ENCODE peak calls at places on chromosomes 4 and X, in ten cellular contexts. A, W, Q, K, I, O, U, V, L and D are unnamed samples.

GRCh38 chr4:45663495-45664148 is 460.2 kb downstream of the GABRG1 start:
- DNase-seq in U (no peak), A (no peak), V (no peak), O (no peak), Q (no peak), I (no peak), L (no peak), W (no peak), K (no peak), D (no peak)

GRCh38 chr4:168724960-168725359 is 228.1 kb downstream of the PALLD start:
- DNase-seq in I (no peak), L (peak), Q (no peak), O (no peak), A (peak), W (no peak), K (no peak), V (no peak), U (no peak), D (no peak)

GRCh38 chr4:8664976-8665375 is 72.4 kb downstream of the CPZ start:
- DNase-seq in V (no peak), U (no peak), Q (no peak), K (no peak), I (no peak), A (no peak), W (no peak), O (no peak), L (no peak), D (no peak)

GRCh38 chr4:6987566-6987920 is 55.6 kb upstream of the TADA2B start:
- DNase-seq in O (no peak), I (no peak), A (peak), K (no peak), V (no peak), W (no peak), U (peak), Q (no peak), L (no peak), D (no peak)

GRCh38 chr4:1009647-1010521 is 1.5 kb upstream of the FGFRL1 start:
- DNase-seq in L (peak), O (peak), K (no peak), I (peak), U (peak), Q (peak), V (no peak), W (peak), A (peak), D (no peak)

GRCh38 chr4:81213671-81214070 is 1.4 kb downstream of the PRKG2 start:
- DNase-seq in V (no peak), O (no peak), K (no peak), I (no peak), Q (no peak), A (no peak), U (no peak), W (no peak), L (no peak), D (no peak)

GRCh38 chr4:188658958-188659522 is 519.8 kb downstream of the TRIML1 start:
- DNase-seq in K (no peak), L (no peak), U (no peak), O (no peak), V (no peak), A (no peak), Q (no peak), I (no peak), W (no peak), D (no peak)

GRCh38 chr4:101349346-101350064 is 2.2 kb upstream of the PPP3CA start:
- DNase-seq in A (peak), O (peak), W (no peak), U (peak), V (no peak), L (no peak), Q (peak), K (no peak), I (no peak), D (no peak)

GRCh38 chr4:87116230-87116629 is 104.2 kb downstream of the KLHL8 start:
- DNase-seq in A (peak), W (no peak), K (no peak), L (no peak), Q (no peak), U (no peak), O (no peak), I (no peak), V (no peak), D (no peak)

GRCh38 chr4:163701915-163702314 is 207.4 kb downstream of the TMA16 start:
- DNase-seq in U (peak), I (no peak), V (no peak), K (no peak), L (peak), A (no peak), W (no peak), O (no peak), Q (no peak), D (peak)

GRCh38 chr4:34850983-34851382 is 1393.3 kb downstream of the ARAP2 start:
- DNase-seq in V (no peak), L (no peak), I (no peak), O (no peak), U (no peak), W (no peak), Q (no peak), K (no peak), A (no peak), D (no peak)

GRCh38 chrX:27966955-27967354 is 14.3 kb downstream of the DCAF8L1 start:
- DNase-seq in U (peak), Q (no peak), W (no peak), V (no peak), A (peak), L (no peak), K (peak), I (no peak), O (peak), D (no peak)

GRCh38 chrX:39935414-39936064 is 162.2 kb downstream of the BCOR start:
- DNase-seq in Q (no peak), W (no peak), O (no peak), V (no peak), A (no peak), K (no peak), U (no peak), I (no peak), L (no peak), D (no peak)

GRCh38 chr4:726816-727215 is 21.2 kb downstream of the PCGF3 start:
- DNase-seq in W (no peak), O (no peak), I (no peak), Q (no peak), L (no peak), K (no peak), U (no peak), V (no peak), A (peak), D (no peak)

GRCh38 chr4:186765138-186765537 is 41.5 kb upstream of the FAT1 start:
- DNase-seq in V (no peak), O (peak), A (peak), L (no peak), U (peak), K (no peak), I (no peak), Q (no peak), W (no peak), D (no peak)

GRCh38 chrX:32195611-32196010 is 1015.7 kb downstream of the DMD start:
- DNase-seq in A (no peak), L (no peak), I (no peak), V (no peak), U (no peak), K (no peak), Q (no peak), W (no peak), O (no peak), D (no peak)

GRCh38 chrX:87337267-87337666 is 180.3 kb upstream of the KLHL4 start:
- DNase-seq in K (no peak), O (no peak), L (no peak), Q (no peak), U (no peak), A (no peak), W (no peak), V (no peak), I (no peak), D (no peak)

GRCh38 chr4:6383929-6384328 is 88.5 kb downstream of the PPP2R2C start:
- DNase-seq in O (no peak), A (no peak), K (no peak), I (no peak), U (no peak), V (no peak), W (no peak), L (no peak), Q (no peak), D (no peak)

GRCh38 chr4:139200506-139200905 is 23.5 kb upstream of the ELF2 start:
- DNase-seq in I (no peak), Q (no peak), K (no peak), L (no peak), V (no peak), O (no peak), U (no peak), A (no peak), W (no peak), D (no peak)

GRCh38 chrX:116409224-116409623 is 27.2 kb upstream of the SLC6A14 start:
- DNase-seq in U (no peak), Q (no peak), V (no peak), A (no peak), O (no peak), K (no peak), I (no peak), L (no peak), W (no peak), D (no peak)

GRCh38 chrX:109624022-109624421 is 950 bp downstream of the KCNE5 start:
- DNase-seq in O (no peak), U (no peak), I (no peak), V (no peak), Q (peak), L (no peak), A (no peak), K (no peak), W (no peak), D (no peak)

GRCh38 chrX:118688935-118689334 is 38.5 kb upstream of the IL13RA1 start:
- DNase-seq in W (no peak), U (no peak), A (no peak), L (no peak), K (no peak), V (no peak), Q (no peak), O (no peak), I (no peak), D (no peak)

GRCh38 chrX:2696698-2697215 is 5.7 kb downstream of the CD99 start:
- DNase-seq in U (peak), V (no peak), Q (no peak), L (peak), W (peak), K (no peak), O (no peak), I (no peak), A (peak), D (peak)

GRCh38 chr4:177441061-177441802 is 1.0 kb downstream of the AGA start:
- DNase-seq in L (peak), O (peak), I (no peak), A (peak), W (peak), Q (peak), K (no peak), V (no peak), U (peak), D (peak)

GRCh38 chrX:53065066-53065465 is 16.5 kb downstream of the GPR173 start:
- DNase-seq in L (no peak), O (no peak), A (no peak), V (no peak), W (no peak), Q (no peak), K (no peak), U (peak), I (no peak), D (no peak)

GRCh38 chr4:83328486-83328885 is 6.2 kb downstream of the HPSE start:
- DNase-seq in Q (no peak), I (no peak), U (no peak), L (no peak), A (no peak), O (no peak), K (no peak), V (no peak), W (peak), D (no peak)

GRCh38 chr4:71229477-71230257 is 109.2 kb upstream of the SLC4A4 start:
- DNase-seq in I (no peak), A (peak), O (peak), Q (peak), V (no peak), K (no peak), U (no peak), L (no peak), W (peak), D (no peak)

GRCh38 chr4:104571341-104571740 is 76.6 kb upstream of the CXXC4 start:
- DNase-seq in W (no peak), I (no peak), V (no peak), K (peak), U (peak), A (no peak), L (no peak), Q (no peak), O (no peak), D (no peak)

GRCh38 chrX:50769389-50770063 is 44.5 kb downstream of the SHROOM4 start:
- DNase-seq in Q (peak), A (no peak), U (peak), V (no peak), K (no peak), W (no peak), O (peak), I (no peak), L (no peak), D (no peak)

GRCh38 chr4:189206953-189207352 is 733.7 kb upstream of the FRG1 start:
- DNase-seq in K (no peak), A (no peak), U (no peak), I (no peak), L (no peak), W (peak), Q (peak), O (no peak), V (no peak), D (no peak)

GRCh38 chr4:8372506-8373070 is 67.9 kb downstream of the ACOX3 start:
- DNase-seq in U (no peak), L (no peak), I (no peak), O (no peak), Q (peak), V (no peak), A (no peak), K (no peak), W (no peak), D (no peak)

GRCh38 chrX:3960952-3961351 is 247.5 kb upstream of the PRKX start:
- DNase-seq in K (no peak), O (no peak), W (no peak), U (no peak), Q (no peak), V (no peak), A (no peak), L (no peak), I (no peak), D (no peak)

GRCh38 chrX:3963980-3964379 is 250.5 kb upstream of the PRKX start:
- DNase-seq in A (no peak), L (no peak), Q (no peak), K (no peak), U (no peak), O (no peak), W (no peak), I (no peak), V (no peak), D (no peak)

DNA sequence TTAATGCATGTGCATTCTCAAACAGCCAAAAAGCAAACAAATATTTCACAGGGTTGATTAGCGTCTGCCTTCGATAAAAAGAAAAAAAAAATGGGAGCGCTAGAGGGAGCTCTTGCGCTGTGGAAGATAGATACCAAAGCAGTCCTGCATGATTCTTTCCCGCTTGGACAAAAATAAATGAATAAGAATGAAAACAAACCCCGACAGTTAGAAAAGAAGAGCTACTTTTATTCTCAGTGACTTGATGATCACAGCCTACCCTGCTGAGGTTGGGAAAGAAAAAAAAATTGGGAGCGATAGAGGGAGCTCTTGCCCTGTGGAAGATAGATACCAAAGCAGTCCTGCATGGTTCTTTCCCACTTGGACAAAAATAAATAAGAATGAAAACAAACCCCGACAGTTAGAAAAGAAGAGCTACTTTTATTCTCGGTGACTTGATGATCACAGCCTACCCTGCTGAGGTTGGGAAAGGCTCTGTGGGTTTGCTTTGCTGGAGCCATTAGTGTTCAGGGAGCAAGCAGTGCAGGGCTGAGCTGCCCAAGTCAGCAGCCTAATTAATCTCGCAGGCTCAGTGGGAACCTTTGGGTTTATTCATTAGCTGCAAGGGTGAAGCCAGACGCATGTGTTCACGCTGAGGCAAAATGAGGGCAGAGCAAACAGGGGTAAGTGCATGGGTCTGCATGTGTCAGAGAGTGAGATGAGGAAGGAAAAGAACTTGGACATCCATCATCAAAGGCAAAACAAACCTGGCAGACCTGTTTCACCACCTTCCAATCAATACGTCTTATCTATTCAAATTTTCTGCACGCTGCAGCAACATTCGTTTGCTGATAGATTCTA is 249.3 kb upstream of the PRKX start:
- DNase-seq in V (no peak), Q (no peak), O (no peak), K (no peak), L (no peak), U (peak), A (no peak), W (peak), I (no peak), D (no peak)
- TF ChIP-seq CTCF in V (no peak), Q (peak), O (peak), K (peak), L (peak), U (peak), A (peak), W (peak), I (peak), D (peak)

DNA sequence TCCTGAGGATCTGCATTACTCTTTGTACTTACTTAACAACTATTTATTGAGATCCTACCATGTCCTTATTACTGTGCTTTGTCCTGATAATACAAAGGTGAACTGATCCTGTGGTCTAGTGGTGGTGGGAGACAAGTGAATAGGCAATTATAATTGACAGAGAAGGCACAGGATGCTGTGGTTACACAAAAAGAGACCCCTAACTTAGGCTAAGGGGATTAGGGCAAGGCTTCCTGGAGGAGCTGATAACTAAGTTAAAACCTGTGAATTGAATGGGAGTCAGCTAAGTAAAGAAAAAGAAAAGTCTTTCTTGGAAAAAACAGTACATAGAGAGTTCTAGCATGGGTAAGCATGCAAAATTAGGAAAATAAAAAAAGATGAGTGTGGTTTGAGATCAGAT is 164.4 kb downstream of the LARP7 start:
- DNase-seq in I (no peak), U (no peak), A (no peak), Q (no peak), K (no peak), W (no peak), V (no peak), O (no peak), L (no peak), D (no peak)
- H3K4me3 ChIP-seq in I (no peak), U (no peak), A (no peak), Q (no peak), K (no peak), W (no peak), V (no peak), O (no peak), L (no peak), D (no peak)

GRCh38 chr4:44448548-44449443 is at the start of gene KCTD8:
- DNase-seq in L (peak), K (peak), A (peak), O (peak), I (no peak), V (peak), Q (peak), U (peak), W (peak), D (peak)

GRCh38 chr4:44446191-44446590 is 2.4 kb downstream of the KCTD8 start:
- DNase-seq in Q (no peak), I (no peak), W (no peak), V (no peak), U (no peak), K (no peak), L (no peak), O (no peak), A (no peak), D (no peak)

GRCh38 chr4:44446801-44447562 is 1.6 kb downstream of the KCTD8 start:
- DNase-seq in A (no peak), Q (no peak), W (no peak), K (no peak), V (no peak), L (no peak), I (no peak), U (no peak), O (no peak), D (no peak)

DNA sequence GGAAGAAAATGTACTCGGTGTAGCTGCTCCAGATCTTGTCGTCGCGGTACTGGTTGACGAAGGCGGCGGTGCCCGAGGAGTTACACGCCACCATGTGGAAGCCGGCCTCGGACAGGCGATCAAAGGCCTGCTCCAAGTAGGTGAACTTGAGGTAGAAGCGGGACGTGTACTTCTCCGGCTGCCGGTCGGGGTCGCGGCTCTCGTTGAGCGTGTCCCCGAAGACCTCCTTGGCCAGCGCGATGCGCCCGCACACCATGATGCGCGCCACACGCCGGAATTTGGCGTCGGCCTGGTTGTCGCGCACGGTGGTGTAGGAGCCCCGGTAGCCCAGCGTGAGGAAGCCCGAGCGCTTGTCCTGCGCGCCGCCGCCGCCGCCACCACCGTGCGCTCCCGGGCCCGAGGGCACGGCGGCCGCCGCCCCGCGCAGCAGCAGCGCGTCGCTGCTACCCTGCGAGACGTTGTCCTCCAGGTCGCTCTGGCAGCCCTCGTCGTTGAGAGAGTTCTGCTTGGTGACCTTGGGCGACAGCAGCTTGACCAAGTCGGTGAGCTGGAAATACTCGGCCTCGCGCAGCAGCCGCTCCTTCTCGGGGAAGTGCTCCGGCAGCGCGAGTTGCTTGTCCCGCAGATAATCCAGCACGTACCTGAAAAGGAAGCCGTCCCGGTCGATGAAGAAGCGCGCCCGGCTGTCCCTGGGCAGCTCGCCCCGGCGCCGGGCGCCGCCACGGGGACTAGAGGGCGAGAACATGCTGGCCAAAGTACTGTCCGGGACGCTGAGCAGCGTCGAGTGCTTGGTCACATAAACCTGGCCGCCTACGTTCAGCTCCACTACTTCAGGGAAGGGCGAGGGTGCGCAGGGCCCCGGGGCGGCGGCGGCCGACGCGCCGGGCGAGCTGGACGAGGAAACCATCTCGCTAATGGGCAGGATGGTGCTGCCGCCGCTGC is 775 bp downstream of the KCTD8 start:
- DNase-seq in Q (peak), O (no peak), U (peak), V (no peak), W (no peak), A (no peak), L (peak), K (no peak), I (no peak), D (no peak)
- TF ChIP-seq CTCF in Q (no peak), O (no peak), U (no peak), V (no peak), W (no peak), A (no peak), L (no peak), K (no peak), I (no peak), D (no peak)

GRCh38 chrX:9117851-9118250 is 83.9 kb upstream of the FAM9B start:
- DNase-seq in O (no peak), I (no peak), Q (no peak), A (peak), W (no peak), U (no peak), L (no peak), V (no peak), K (no peak), D (no peak)

GRCh38 chrX:9110808-9111207 is 76.9 kb upstream of the FAM9B start:
- DNase-seq in U (no peak), V (no peak), A (no peak), W (no peak), L (no peak), O (no peak), K (no peak), Q (no peak), I (no peak), D (no peak)

DNA sequence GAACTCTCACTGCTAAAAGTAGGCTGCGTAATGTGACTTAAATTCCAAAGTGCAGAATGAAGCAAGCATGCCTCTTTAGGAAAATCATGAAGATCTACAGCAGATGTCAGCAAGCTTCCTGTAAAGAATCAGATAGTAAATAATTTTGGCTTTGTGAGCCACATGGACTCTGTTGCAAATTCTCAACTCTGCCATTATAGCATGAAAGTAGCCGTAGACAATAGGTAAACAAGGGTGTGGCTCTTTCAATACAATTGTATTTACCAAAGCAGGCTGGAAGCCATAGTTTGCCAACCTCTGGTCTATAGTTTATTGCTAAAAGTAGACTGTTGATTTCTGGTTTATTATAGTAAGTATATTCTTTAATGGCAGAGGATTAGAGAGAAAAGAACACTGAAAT is 80.3 kb upstream of the FAM9B start:
- DNase-seq in Q (no peak), V (no peak), K (no peak), I (no peak), O (no peak), A (no peak), W (no peak), L (no peak), U (no peak), D (no peak)
- H3K4me3 ChIP-seq in Q (no peak), V (no peak), K (no peak), I (no peak), O (no peak), A (no peak), W (no peak), L (no peak), U (no peak), D (no peak)